ENCODE peak calls at places on chromosomes 5 and 9, in nine cellular contexts. One of them, this sample, is unnamed.

GRCh38 chr9:33124716-33125378 is 42.3 kb downstream of the B4GALT1 start:
- DNase-seq in progenitor cell of endocrine pancreas: no peak
- DNase-seq in activated CD8-positive, alpha-beta memory T cell treated with anti-CD3 and anti-CD28 coated beads, Interleukin-2, amount 50 U/mL, for 4 hours: no peak
- DNase-seq in MV-4-11: no peak
- DNase-seq in NCI-H146: no peak
- DNase-seq in epithelial cell of prostate: no peak
- DNase-seq in NCI-H446: no peak
- DNase-seq in T-helper 2 cell: no peak
- DNase-seq in central memory CD8-positive, alpha-beta T cell: no peak
- DNase-seq in this sample: no peak

GRCh38 chr9:10251490-10251889 is 361.3 kb downstream of the PTPRD start:
- DNase-seq in progenitor cell of endocrine pancreas: no peak
- DNase-seq in activated CD8-positive, alpha-beta memory T cell treated with anti-CD3 and anti-CD28 coated beads, Interleukin-2, amount 50 U/mL, for 4 hours: no peak
- DNase-seq in MV-4-11: no peak
- DNase-seq in NCI-H146: peak
- DNase-seq in epithelial cell of prostate: peak
- DNase-seq in NCI-H446: no peak
- DNase-seq in T-helper 2 cell: no peak
- DNase-seq in central memory CD8-positive, alpha-beta T cell: no peak
- DNase-seq in this sample: peak

GRCh38 chr5:107820339-107820880 is 149.7 kb upstream of the EFNA5 start:
- DNase-seq in progenitor cell of endocrine pancreas: no peak
- DNase-seq in activated CD8-positive, alpha-beta memory T cell treated with anti-CD3 and anti-CD28 coated beads, Interleukin-2, amount 50 U/mL, for 4 hours: no peak
- DNase-seq in MV-4-11: no peak
- DNase-seq in NCI-H146: no peak
- DNase-seq in epithelial cell of prostate: no peak
- DNase-seq in NCI-H446: no peak
- DNase-seq in T-helper 2 cell: no peak
- DNase-seq in central memory CD8-positive, alpha-beta T cell: no peak
- DNase-seq in this sample: peak

GRCh38 chr9:38689678-38690077 is 30.3 kb downstream of the FAM240B start:
- DNase-seq in progenitor cell of endocrine pancreas: no peak
- DNase-seq in activated CD8-positive, alpha-beta memory T cell treated with anti-CD3 and anti-CD28 coated beads, Interleukin-2, amount 50 U/mL, for 4 hours: no peak
- DNase-seq in MV-4-11: no peak
- DNase-seq in NCI-H146: peak
- DNase-seq in epithelial cell of prostate: no peak
- DNase-seq in NCI-H446: peak
- DNase-seq in T-helper 2 cell: no peak
- DNase-seq in central memory CD8-positive, alpha-beta T cell: no peak
- DNase-seq in this sample: no peak

GRCh38 chr5:74517700-74518099 is 122.8 kb downstream of the ENC1 start:
- DNase-seq in progenitor cell of endocrine pancreas: no peak
- DNase-seq in activated CD8-positive, alpha-beta memory T cell treated with anti-CD3 and anti-CD28 coated beads, Interleukin-2, amount 50 U/mL, for 4 hours: no peak
- DNase-seq in MV-4-11: no peak
- DNase-seq in NCI-H146: no peak
- DNase-seq in epithelial cell of prostate: no peak
- DNase-seq in NCI-H446: no peak
- DNase-seq in T-helper 2 cell: no peak
- DNase-seq in central memory CD8-positive, alpha-beta T cell: no peak
- DNase-seq in this sample: no peak

GRCh38 chr5:142507528-142507927 is 178.4 kb downstream of the FGF1 start:
- DNase-seq in progenitor cell of endocrine pancreas: no peak
- DNase-seq in activated CD8-positive, alpha-beta memory T cell treated with anti-CD3 and anti-CD28 coated beads, Interleukin-2, amount 50 U/mL, for 4 hours: no peak
- DNase-seq in MV-4-11: no peak
- DNase-seq in NCI-H146: no peak
- DNase-seq in epithelial cell of prostate: no peak
- DNase-seq in NCI-H446: no peak
- DNase-seq in T-helper 2 cell: no peak
- DNase-seq in central memory CD8-positive, alpha-beta T cell: no peak
- DNase-seq in this sample: no peak

GRCh38 chr9:89422151-89422918 is 75.6 kb downstream of the SEMA4D start:
- DNase-seq in progenitor cell of endocrine pancreas: no peak
- DNase-seq in activated CD8-positive, alpha-beta memory T cell treated with anti-CD3 and anti-CD28 coated beads, Interleukin-2, amount 50 U/mL, for 4 hours: peak
- DNase-seq in MV-4-11: peak
- DNase-seq in NCI-H146: no peak
- DNase-seq in epithelial cell of prostate: no peak
- DNase-seq in NCI-H446: no peak
- DNase-seq in T-helper 2 cell: peak
- DNase-seq in central memory CD8-positive, alpha-beta T cell: no peak
- DNase-seq in this sample: peak

GRCh38 chr5:38468978-38469706 is 87.3 kb downstream of the LIFR start:
- DNase-seq in progenitor cell of endocrine pancreas: no peak
- DNase-seq in activated CD8-positive, alpha-beta memory T cell treated with anti-CD3 and anti-CD28 coated beads, Interleukin-2, amount 50 U/mL, for 4 hours: no peak
- DNase-seq in MV-4-11: no peak
- DNase-seq in NCI-H146: no peak
- DNase-seq in epithelial cell of prostate: no peak
- DNase-seq in NCI-H446: no peak
- DNase-seq in T-helper 2 cell: no peak
- DNase-seq in central memory CD8-positive, alpha-beta T cell: no peak
- DNase-seq in this sample: no peak

GRCh38 chr5:2157372-2157771 is 274.6 kb upstream of the IRX4 start:
- DNase-seq in progenitor cell of endocrine pancreas: no peak
- DNase-seq in activated CD8-positive, alpha-beta memory T cell treated with anti-CD3 and anti-CD28 coated beads, Interleukin-2, amount 50 U/mL, for 4 hours: no peak
- DNase-seq in MV-4-11: no peak
- DNase-seq in NCI-H146: no peak
- DNase-seq in epithelial cell of prostate: no peak
- DNase-seq in NCI-H446: no peak
- DNase-seq in T-helper 2 cell: no peak
- DNase-seq in central memory CD8-positive, alpha-beta T cell: no peak
- DNase-seq in this sample: peak

This sample was measured in foreskin keratinocyte.